ENCODE peak calls at places on chromosomes 1 and 21, in five cellular contexts. Y is K562, X is GM12878, E is HepG2, L is H1. R is an unnamed sample.

GRCh38 chr21:33024278-33025103 is 1.2 kb upstream of the OLIG2 start:
- DNase-seq in E (no peak), Y (no peak), X (no peak), L (no peak), R (no peak)

GRCh38 chr1:17582124-17582768 is 42.7 kb downstream of the ARHGEF10L start:
- DNase-seq in X (no peak), Y (no peak), L (no peak), E (no peak), R (no peak)

GRCh38 chr1:91511386-91511785 is 10.7 kb downstream of the CDC7 start:
- DNase-seq in X (no peak), L (no peak), Y (peak), E (peak), R (peak)

GRCh38 chr1:125118147-125118993 is 3933.6 kb downstream of the SRGAP2C start:
- DNase-seq in Y (no peak), X (no peak), L (no peak), E (no peak), R (no peak)

GRCh38 chr1:38766125-38766524 is 93.4 kb downstream of the RRAGC start:
- DNase-seq in L (no peak), E (no peak), Y (no peak), X (no peak), R (no peak)

GRCh38 chr1:226365831-226366231 is 42.1 kb downstream of the PARP1 start:
- DNase-seq in X (no peak), Y (no peak), E (no peak), L (no peak), R (no peak)

GRCh38 chr1:13797397-13797796 is 97.4 kb downstream of the PRDM2 start:
- DNase-seq in E (no peak), L (no peak), X (no peak), Y (no peak), R (no peak)

GRCh38 chr1:200328379-200328778 is 81.5 kb downstream of the ZNF281 start:
- DNase-seq in X (no peak), Y (no peak), L (no peak), E (no peak), R (no peak)

GRCh38 chr1:247294282-247294681 is 37.4 kb downstream of the ZNF496 start:
- DNase-seq in L (no peak), Y (peak), E (no peak), X (no peak), R (no peak)

GRCh38 chr1:64923294-64923718 is 43.0 kb downstream of the JAK1 start:
- DNase-seq in Y (no peak), X (no peak), E (no peak), L (no peak), R (no peak)

GRCh38 chr21:22679207-22679606 is 1681.0 kb downstream of the NCAM2 start:
- DNase-seq in E (no peak), X (no peak), Y (no peak), L (no peak), R (no peak)

GRCh38 chr1:20290624-20291597 is at the start of gene VWA5B1:
- DNase-seq in E (no peak), X (no peak), L (peak), Y (peak), R (no peak)

GRCh38 chr21:34113842-34114241 is 40.5 kb downstream of the MRPS6 start:
- DNase-seq in X (no peak), L (no peak), E (no peak), Y (no peak), R (no peak)

GRCh38 chr1:85325920-85326319 is 49.5 kb upstream of the BCL10 start:
- DNase-seq in E (peak), Y (no peak), X (no peak), L (no peak), R (no peak)

GRCh38 chr1:81949421-81949820 is 148.7 kb downstream of the ADGRL2 start:
- DNase-seq in Y (no peak), L (no peak), E (no peak), X (no peak), R (no peak)

GRCh38 chr1:5885471-5886139 is 106.6 kb downstream of the NPHP4 start:
- DNase-seq in X (no peak), E (no peak), Y (peak), L (no peak), R (no peak)

GRCh38 chr21:41680444-41681335 is 86.2 kb downstream of the RIPK4 start:
- DNase-seq in E (no peak), L (no peak), Y (no peak), X (no peak), R (no peak)

GRCh38 chr1:150973826-150974579 is 632 bp downstream of the CERS2 start:
- DNase-seq in E (no peak), X (no peak), L (no peak), Y (no peak), R (no peak)

GRCh38 chr1:241985787-241986186 is 13.1 kb downstream of the MAP1LC3C start:
- DNase-seq in X (no peak), L (no peak), E (peak), Y (peak), R (peak)

GRCh38 chr1:205332015-205332791 is 10.7 kb upstream of the NUAK2 start:
- DNase-seq in Y (no peak), L (no peak), X (no peak), E (no peak), R (no peak)

GRCh38 chr1:182713492-182713891 is 29.1 kb upstream of the RGS8 start:
- DNase-seq in Y (no peak), E (no peak), X (no peak), L (no peak), R (no peak)

GRCh38 chr21:37503848-37504467 is 137.4 kb downstream of the DYRK1A start:
- DNase-seq in L (no peak), E (peak), Y (no peak), X (no peak), R (no peak)

GRCh38 chr1:201295346-201295745 is 12.0 kb downstream of the PKP1 start:
- DNase-seq in E (no peak), Y (no peak), L (no peak), X (no peak), R (no peak)

GRCh38 chr1:46333300-46334029 is 7.1 kb upstream of the NSUN4 start:
- DNase-seq in L (peak), X (peak), Y (no peak), E (peak), R (peak)
- H2AFZ ChIP-seq in L (no peak), X (peak), Y (peak), E (no peak), R (peak)

GRCh38 chr1:89631756-89632155 is 1.2 kb upstream of the LRRC8C start:
- DNase-seq in E (no peak), L (no peak), X (no peak), Y (no peak), R (no peak)
- TF ChIP-seq SRF in E (no peak), L (no peak), X (no peak), Y (no peak), R (no peak)

DNA sequence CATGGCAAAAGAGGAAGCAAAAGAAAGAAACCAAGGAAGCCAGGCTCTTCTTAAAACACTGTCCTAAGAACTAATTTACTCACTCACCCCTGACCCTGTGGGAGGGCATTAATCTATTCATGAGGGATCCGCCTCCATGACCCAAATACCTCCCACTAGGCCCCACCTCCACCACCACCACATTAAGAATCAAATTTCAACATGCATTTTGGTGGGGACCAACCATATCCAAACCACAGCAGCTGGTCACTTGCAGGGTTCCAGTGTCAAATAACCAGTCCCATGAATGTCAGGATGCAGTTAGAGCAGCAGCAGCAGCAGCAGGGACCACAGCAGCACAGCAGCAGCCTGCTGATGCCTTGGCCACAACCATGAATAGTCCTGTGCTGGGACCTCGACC is 83.8 kb downstream of the ZC3H11B start:
- DNase-seq in L (no peak), X (no peak), E (no peak), Y (no peak), R (no peak)
- TF ChIP-seq MAX in L (no peak), X (no peak), E (no peak), Y (no peak), R (no peak)

GRCh38 chr1:113456967-113457366 is 66.7 kb downstream of the MAGI3 start:
- DNase-seq in L (no peak), X (no peak), E (peak), Y (no peak), R (peak)
- H2AFZ ChIP-seq in L (no peak), X (no peak), E (no peak), Y (no peak), R (peak)

GRCh38 chr1:175394739-175395138 is 202.2 kb upstream of the KIAA0040 start:
- DNase-seq in E (no peak), Y (no peak), X (no peak), L (no peak), R (no peak)
- TF ChIP-seq SRF in E (no peak), Y (no peak), X (no peak), L (no peak), R (no peak)

GRCh38 chr1:171221665-171222591 is 26.4 kb upstream of the FMO1 start:
- DNase-seq in E (no peak), L (no peak), X (no peak), Y (no peak), R (no peak)
- TF ChIP-seq MAX in E (no peak), L (no peak), X (no peak), Y (no peak), R (no peak)

GRCh38 chr1:202965441-202965821 is 1.6 kb downstream of the CYB5R1 start:
- DNase-seq in E (no peak), X (no peak), Y (no peak), L (no peak), R (no peak)

GRCh38 chr1:202966006-202966904 is 802 bp downstream of the CYB5R1 start:
- DNase-seq in Y (no peak), E (no peak), L (no peak), X (no peak), R (no peak)

GRCh38 chr1:202967684-202968281 is 726 bp upstream of the CYB5R1 start:
- DNase-seq in X (no peak), Y (no peak), L (no peak), E (no peak), R (no peak)

GRCh38 chr1:202968895-202969295 is 1.8 kb upstream of the CYB5R1 start:
- DNase-seq in L (no peak), X (peak), Y (peak), E (peak), R (peak)

DNA sequence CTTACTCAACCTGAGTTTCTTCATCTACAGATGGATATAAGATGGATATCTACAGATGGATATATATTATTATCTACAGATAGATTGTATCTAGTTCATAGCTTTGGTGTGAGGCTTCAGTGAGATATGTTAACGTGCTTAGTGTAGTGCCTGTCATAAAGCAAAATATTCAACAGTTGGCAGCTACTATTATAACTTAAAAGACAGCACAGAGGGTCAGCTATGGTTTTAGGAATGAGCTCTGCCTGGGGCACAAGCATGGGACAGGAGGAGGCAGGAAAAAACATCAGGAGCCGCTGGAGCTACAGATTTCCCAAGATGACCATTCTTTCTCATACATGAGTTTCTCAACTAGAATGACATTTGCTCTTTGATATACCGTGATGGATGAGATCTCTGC is 1.3 kb upstream of the CYB5R1 start:
- DNase-seq in X (no peak), Y (no peak), E (no peak), L (no peak), R (no peak)
- H2AFZ ChIP-seq in X (peak), Y (peak), E (no peak), L (no peak), R (no peak)

DNA sequence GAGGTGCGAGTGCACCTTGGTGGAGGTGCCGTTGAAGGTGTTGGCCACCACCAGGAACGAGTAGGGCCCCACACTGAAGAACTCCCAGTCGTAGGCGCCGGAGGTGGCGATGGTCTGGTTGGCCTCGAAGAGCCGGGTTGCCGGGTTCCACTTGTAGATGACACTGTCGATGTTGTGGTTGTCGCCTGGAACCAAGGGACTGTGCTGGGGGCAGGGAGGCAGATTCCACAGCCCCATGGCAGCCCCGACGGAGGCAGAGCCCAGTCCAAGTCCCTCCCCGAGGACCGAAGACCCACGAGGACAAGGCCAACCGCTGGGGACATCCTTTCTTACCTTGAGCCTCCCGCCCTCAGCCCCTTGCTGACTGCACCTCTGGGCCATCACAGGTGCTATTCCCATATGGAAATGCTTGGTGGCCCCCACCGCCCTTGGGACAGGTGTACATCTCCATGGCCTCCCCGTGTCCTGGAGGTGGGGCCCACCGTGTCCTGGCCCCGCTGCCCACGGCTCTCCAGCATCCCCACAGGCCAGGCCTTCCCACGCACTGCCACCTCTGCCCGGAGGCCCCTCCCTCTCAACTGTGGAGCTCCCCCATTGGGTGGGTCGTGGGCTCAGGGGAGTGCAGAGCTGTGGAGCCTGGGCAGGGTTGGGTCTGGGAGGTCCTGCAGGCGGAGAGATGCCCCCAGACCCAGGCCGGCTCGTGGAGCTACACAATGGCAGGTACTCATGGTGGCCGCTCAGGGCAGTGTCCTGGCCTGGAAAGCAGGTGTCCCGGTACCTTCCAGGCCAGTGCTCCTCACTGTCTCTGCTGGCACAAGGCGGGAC is 17.9 kb downstream of the KRTAP10-1 start:
- DNase-seq in E (no peak), Y (no peak), X (no peak), L (no peak), R (no peak)
- TF ChIP-seq SRF in E (no peak), Y (no peak), X (no peak), L (no peak), R (no peak)

DNA sequence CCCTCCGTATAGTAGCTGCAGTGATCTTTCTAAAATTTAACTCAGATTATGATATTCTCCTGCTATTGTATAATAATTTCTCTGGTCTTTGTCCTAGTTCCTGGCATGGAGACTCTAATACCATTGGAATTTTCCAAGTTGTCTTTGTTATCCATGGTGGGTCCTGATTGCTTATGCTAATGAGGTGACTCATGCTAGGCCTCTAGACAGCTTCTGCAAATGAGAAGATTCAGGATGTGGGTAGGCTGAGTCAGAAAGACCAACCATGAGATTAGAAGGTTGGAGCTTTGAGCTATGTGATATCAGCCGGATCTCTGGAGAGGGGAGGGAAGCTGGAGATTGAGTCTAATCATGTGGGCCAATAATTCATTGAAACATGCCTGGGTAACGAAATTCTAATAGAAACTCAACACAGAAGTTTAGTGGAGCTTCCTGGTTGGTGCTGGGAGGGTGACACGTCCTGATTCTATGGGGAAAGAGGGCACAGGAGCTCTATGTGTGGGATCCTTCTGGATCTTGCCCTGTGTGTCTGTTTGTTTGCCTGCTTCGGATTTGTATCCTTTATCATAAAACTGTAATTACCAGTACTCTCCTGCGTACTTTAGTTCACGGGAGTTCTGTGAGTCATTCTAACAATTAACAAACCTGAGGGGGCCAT is 73.2 kb upstream of the CNIH3 start:
- DNase-seq in L (no peak), Y (no peak), E (peak), X (no peak), R (peak)
- TF ChIP-seq MAX in L (no peak), Y (no peak), E (no peak), X (no peak), R (peak)

R was measured in HCT116.